ENCODE peak calls at places on chromosomes 12 and 14, in four cellular contexts. O, P, W and I are unnamed samples.

GRCh38 chr12:110581951-110582285 is 1.2 kb downstream of the PPTC7 start:
- DNase-seq in P (no peak), W (no peak), O (no peak), I (no peak)

GRCh38 chr12:102948941-102949352 is 8.5 kb upstream of the ASCL1 start:
- DNase-seq in P (peak), O (no peak), W (no peak), I (peak)

GRCh38 chr12:75322464-75322863 is 7.7 kb downstream of the CAPS2 start:
- DNase-seq in O (no peak), W (no peak), P (no peak), I (no peak)

GRCh38 chr14:101878222-101879211 is 85.9 kb upstream of the DYNC1H1 start:
- DNase-seq in W (no peak), P (no peak), O (no peak), I (no peak)

GRCh38 chr12:115103884-115104883 is 420.2 kb upstream of the TBX3 start:
- DNase-seq in P (no peak), W (no peak), O (no peak), I (no peak)

GRCh38 chr14:34134484-34134883 is 183.6 kb upstream of the EGLN3 start:
- DNase-seq in O (no peak), P (no peak), W (no peak), I (no peak)

GRCh38 chr14:77622562-77622961 is 6.1 kb upstream of the SPTLC2 start:
- DNase-seq in P (no peak), O (no peak), W (peak), I (no peak)

GRCh38 chr12:12091977-12092663 is 21.4 kb downstream of the BCL2L14 start:
- DNase-seq in W (no peak), P (no peak), O (no peak), I (no peak)

GRCh38 chr12:15684896-15685658 is 104.1 kb downstream of the EPS8 start:
- DNase-seq in O (no peak), W (no peak), P (no peak), I (no peak)

GRCh38 chr12:116820077-116820656 is 61.1 kb downstream of the HRK start:
- DNase-seq in P (no peak), O (no peak), W (no peak), I (no peak)

GRCh38 chr14:72801841-72802587 is 91.9 kb downstream of the DPF3 start:
- DNase-seq in P (no peak), O (no peak), W (no peak), I (no peak)

GRCh38 chr14:93113678-93114067 is 2.1 kb downstream of the ITPK1 start:
- DNase-seq in W (no peak), P (no peak), O (no peak), I (no peak)

GRCh38 chr12:56644654-56645053 is 1.1 kb downstream of the ATP5F1B start:
- DNase-seq in P (no peak), O (no peak), W (no peak), I (no peak)

GRCh38 chr12:104426926-104427546 is 29.7 kb upstream of the CHST11 start:
- DNase-seq in P (no peak), W (no peak), O (no peak), I (no peak)

GRCh38 chr14:68655961-68656360 is 136.9 kb downstream of the ZFP36L1 start:
- DNase-seq in P (no peak), O (no peak), W (peak), I (no peak)
- H3K27ac ChIP-seq in P (peak), O (peak), W (peak), I (no peak)

GRCh38 chr12:54261817-54262402 is 18.0 kb downstream of the CBX5 start:
- DNase-seq in W (no peak), P (no peak), O (no peak), I (no peak)

GRCh38 chr12:54262403-54262925 is 17.5 kb downstream of the CBX5 start:
- DNase-seq in W (no peak), P (no peak), O (no peak), I (no peak)

GRCh38 chr12:54259194-54260011 is 20.5 kb downstream of the CBX5 start:
- DNase-seq in W (peak), O (peak), P (peak), I (peak)

GRCh38 chr12:54257332-54257731 is 22.6 kb downstream of the CBX5 start:
- DNase-seq in W (no peak), O (no peak), P (no peak), I (no peak)

DNA sequence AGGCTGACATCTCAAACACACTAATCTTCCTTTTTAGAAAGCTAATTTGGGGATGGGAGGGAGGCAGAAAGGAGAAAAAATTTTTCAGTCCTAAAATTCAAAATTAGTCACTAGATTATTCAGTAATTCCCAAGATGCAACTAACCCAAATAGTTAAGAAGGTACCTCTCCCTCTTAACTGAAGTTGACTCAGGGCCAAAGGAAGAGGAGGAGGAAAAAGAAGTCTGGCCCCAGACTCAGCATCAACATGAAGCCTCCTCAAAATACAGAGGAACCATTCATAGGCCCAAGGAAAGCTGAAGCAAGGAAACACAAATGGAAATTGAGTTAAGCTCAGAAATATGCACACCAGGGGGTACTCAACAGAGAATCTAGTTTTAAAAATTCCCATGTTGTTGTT is 21.6 kb downstream of the CBX5 start:
- DNase-seq in O (no peak), W (no peak), P (no peak), I (no peak)
- H3K27ac ChIP-seq in O (peak), W (peak), P (peak), I (peak)

GRCh38 chr14:95262511-95262891 is 57.2 kb downstream of the CLMN start:
- DNase-seq in O (no peak), P (no peak), W (peak), I (no peak)

GRCh38 chr14:95267306-95267705 is 52.4 kb downstream of the CLMN start:
- DNase-seq in W (no peak), P (no peak), O (no peak), I (no peak)

GRCh38 chr14:95263527-95264231 is 56.0 kb downstream of the CLMN start:
- DNase-seq in P (no peak), W (peak), O (no peak), I (no peak)

GRCh38 chr14:95264271-95264973 is 55.3 kb downstream of the CLMN start:
- DNase-seq in O (no peak), P (no peak), W (peak), I (no peak)

DNA sequence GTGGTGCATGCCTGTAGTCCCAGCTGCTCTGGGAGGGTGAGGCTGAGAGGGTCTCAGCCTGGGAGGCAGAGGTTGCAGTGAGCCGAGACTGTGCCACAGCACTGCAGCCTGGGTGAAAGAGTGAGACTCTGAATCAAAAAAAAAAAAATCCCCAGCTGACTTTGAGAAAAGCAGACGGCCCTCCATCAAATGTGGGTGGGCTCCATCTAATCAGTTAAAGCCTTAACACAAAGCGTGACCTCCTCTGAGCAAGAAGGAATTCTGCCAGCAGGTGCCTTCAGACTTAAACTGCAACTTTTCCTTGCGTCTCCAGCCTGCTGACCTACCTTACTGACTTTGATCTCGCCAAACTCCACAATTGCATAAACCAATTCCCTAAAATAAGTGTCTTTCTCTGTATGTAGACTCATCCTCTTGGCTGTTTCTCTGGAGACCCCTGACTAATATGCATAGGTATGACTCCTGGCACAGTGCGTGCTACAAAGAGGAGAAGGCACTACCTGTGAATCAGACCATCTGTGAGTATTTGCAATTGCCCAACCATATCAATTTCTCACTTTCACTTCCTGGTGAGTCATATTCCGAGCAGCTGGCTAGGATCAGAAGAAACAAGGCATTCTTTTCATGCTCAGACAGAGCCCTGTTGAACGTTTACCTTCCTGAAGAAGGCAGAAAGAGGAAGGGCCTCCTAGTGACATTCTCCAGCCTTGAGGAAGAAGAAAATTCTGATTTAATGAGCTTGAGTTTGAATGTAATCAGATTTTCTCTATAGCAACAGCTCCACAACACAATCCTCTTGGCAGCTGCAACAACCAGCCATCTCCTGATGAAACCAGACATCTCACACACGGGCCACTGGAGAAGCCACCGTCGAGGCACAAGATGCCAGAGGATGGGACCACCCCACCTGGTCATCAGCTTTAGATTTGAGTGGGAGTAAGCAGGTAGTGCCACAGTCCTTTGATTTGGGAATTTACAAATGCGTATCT is 54.3 kb downstream of the CLMN start:
- DNase-seq in P (peak), O (peak), W (peak), I (no peak)
- H3K27ac ChIP-seq in P (peak), O (no peak), W (peak), I (no peak)

DNA sequence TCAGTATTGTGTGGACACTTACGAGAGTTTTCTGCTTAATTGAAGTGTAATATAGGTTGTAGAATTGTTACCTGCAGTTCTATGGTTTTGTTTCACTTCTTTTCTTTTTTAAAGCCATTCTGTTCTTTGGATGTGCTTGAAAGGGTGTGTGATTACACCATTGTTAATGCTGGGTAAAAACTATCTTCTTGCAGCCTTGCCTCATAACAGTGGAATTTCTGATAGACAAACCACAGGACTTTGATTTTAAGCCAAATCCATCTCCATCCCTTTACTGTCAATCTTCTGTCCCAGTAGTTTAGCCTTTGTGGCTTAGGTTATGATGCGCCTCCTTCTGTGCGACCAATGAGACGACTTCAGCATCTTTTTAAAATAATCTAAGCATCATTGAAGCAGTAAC is 182.3 kb downstream of the PELI2 start:
- DNase-seq in O (no peak), W (no peak), P (no peak), I (no peak)
- H3K27ac ChIP-seq in O (no peak), W (no peak), P (no peak), I (no peak)

DNA sequence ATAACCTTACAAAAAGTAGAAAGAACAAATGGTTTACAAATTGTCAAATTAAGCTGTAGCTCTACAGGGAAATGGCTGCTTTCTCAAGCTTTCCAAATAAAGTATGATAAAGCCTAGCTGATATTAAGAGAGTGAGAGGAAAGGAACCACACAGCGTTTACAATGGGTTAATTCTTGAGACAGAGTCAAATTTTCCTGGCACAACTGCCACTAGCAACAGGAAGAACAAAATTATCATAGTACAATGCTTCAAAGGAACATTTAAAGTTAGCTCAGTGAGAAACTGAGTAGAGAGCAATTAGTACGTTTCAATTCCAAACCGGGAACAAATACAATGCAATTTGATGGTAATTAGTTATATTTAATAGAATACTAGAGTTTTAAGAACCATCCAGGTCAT is 116.0 kb downstream of the PPP1R12A start:
- DNase-seq in O (no peak), P (no peak), W (no peak), I (no peak)
- H3K27ac ChIP-seq in O (peak), P (no peak), W (peak), I (peak)

GRCh38 chr12:88556213-88556612 is 24.1 kb downstream of the KITLG start:
- DNase-seq in P (no peak), W (no peak), O (no peak), I (no peak)

GRCh38 chr12:88552672-88553079 is 27.6 kb downstream of the KITLG start:
- DNase-seq in W (no peak), O (no peak), P (peak), I (no peak)

GRCh38 chr12:88549929-88550328 is 30.3 kb downstream of the KITLG start:
- DNase-seq in P (no peak), O (no peak), W (no peak), I (no peak)

GRCh38 chr12:88558341-88558867 is 21.9 kb downstream of the KITLG start:
- DNase-seq in P (no peak), O (no peak), W (no peak), I (no peak)

DNA sequence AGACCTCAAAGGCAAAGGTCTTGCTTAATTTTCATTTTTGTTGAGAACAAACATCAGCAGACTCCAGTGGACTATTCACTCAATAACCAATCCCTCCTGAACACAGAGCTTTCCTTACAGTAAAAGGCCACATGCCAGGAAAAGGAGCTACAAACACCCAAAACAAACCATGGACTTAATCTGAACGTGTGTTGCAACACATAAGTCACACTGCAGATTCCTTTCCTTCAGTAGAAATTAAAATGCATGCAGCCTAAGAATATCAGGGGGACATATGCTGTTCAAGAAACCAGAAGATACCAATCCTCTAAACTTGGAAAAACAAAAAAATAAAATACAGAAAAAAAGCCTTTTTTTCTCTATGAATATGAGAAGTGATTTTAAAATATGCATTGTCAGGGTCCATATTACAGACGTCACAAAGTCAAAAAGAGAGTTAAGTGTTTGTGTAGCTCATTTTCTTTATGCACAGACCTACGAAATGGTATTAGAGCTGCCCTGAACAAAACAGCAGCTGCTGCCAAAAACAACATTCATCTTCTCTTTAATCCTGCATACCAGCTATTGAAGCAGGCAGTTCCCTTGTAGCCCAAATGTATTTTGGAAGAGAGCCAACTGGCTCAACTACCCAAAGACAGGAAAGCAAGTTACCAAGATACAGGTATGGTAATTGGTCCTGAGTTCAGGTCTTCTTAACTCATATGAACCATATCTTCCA is 26.2 kb downstream of the KITLG start:
- DNase-seq in P (no peak), O (no peak), W (peak), I (peak)
- H3K27ac ChIP-seq in P (peak), O (peak), W (peak), I (no peak)

GRCh38 chr14:71583246-71583645 is 349.0 kb upstream of the RGS6 start:
- DNase-seq in P (no peak), W (no peak), O (no peak), I (no peak)
- H3K27ac ChIP-seq in P (no peak), W (no peak), O (no peak), I (no peak)